ENCODE peak calls at places on chromosomes 1 and 21, in six cellular contexts. S, I, U, Y, L and N are unnamed samples.

GRCh38 chr1:86441581-86441980 is 17.6 kb downstream of the CLCA2 start:
- DNase-seq in S (no peak), I (no peak), U (peak), Y (no peak), L (no peak), N (no peak)

GRCh38 chr1:155681776-155682175 is 6.8 kb downstream of the YY1AP1 start:
- DNase-seq in S (no peak), I (no peak), U (no peak), Y (no peak), L (no peak), N (no peak)

GRCh38 chr1:31502926-31503511 is 73.3 kb upstream of the TINAGL1 start:
- DNase-seq in S (no peak), I (no peak), U (no peak), Y (no peak), L (no peak), N (no peak)

GRCh38 chr1:35345439-35345981 is 77.0 kb downstream of the ZMYM4 start:
- DNase-seq in S (no peak), I (no peak), U (no peak), Y (no peak), L (no peak), N (no peak)

GRCh38 chr1:29469457-29469856 is 233.1 kb downstream of the PTPRU start:
- DNase-seq in S (no peak), I (peak), U (no peak), Y (no peak), L (no peak), N (no peak)

GRCh38 chr21:15121655-15122120 is 56.9 kb upstream of the NRIP1 start:
- DNase-seq in S (peak), I (peak), U (no peak), Y (no peak), L (no peak), N (no peak)

GRCh38 chr1:175450219-175450618 is 257.6 kb upstream of the KIAA0040 start:
- DNase-seq in S (no peak), I (no peak), U (no peak), Y (no peak), L (no peak), N (no peak)

GRCh38 chr1:184025242-184025675 is 12.3 kb downstream of the COLGALT2 start:
- DNase-seq in S (peak), I (peak), U (no peak), Y (no peak), L (no peak), N (peak)

GRCh38 chr1:23964235-23964668 is 4.6 kb downstream of the PNRC2 start:
- DNase-seq in S (no peak), I (no peak), U (no peak), Y (no peak), L (no peak), N (no peak)

GRCh38 chr1:202270871-202271326 is 70.8 kb downstream of the UBE2T start:
- DNase-seq in S (no peak), I (no peak), U (no peak), Y (no peak), L (no peak), N (no peak)

GRCh38 chr1:111476761-111477309 is 3.1 kb downstream of the C1orf162 start:
- DNase-seq in S (no peak), I (no peak), U (peak), Y (no peak), L (peak), N (no peak)

GRCh38 chr1:3050603-3051002 is 18.4 kb upstream of the PRDM16 start:
- DNase-seq in S (no peak), I (no peak), U (no peak), Y (no peak), L (no peak), N (no peak)

GRCh38 chr1:1358433-1359201 is at the start of gene MXRA8:
- DNase-seq in S (no peak), I (peak), U (no peak), Y (peak), L (no peak), N (no peak)

GRCh38 chr21:38244885-38245869 is 11.6 kb upstream of the KCNJ15 start:
- DNase-seq in S (peak), I (no peak), U (peak), Y (no peak), L (peak), N (no peak)

GRCh38 chr1:167447521-167448136 is 70.7 kb downstream of the CD247 start:
- DNase-seq in S (no peak), I (no peak), U (peak), Y (peak), L (peak), N (no peak)

GRCh38 chr1:228735871-228736586 is 750 bp downstream of the RHOU start:
- DNase-seq in S (no peak), I (peak), U (peak), Y (no peak), L (no peak), N (peak)

GRCh38 chr1:110634455-110635281 is 28.5 kb upstream of the KCNA2 start:
- DNase-seq in S (no peak), I (peak), U (peak), Y (no peak), L (no peak), N (no peak)

GRCh38 chr21:38499296-38499695 is 1.0 kb upstream of the ERG start:
- DNase-seq in S (no peak), I (no peak), U (no peak), Y (no peak), L (no peak), N (no peak)